ENCODE peak calls at places on chromosome 12, in eight cellular contexts. E, P, M, N, K, I, R and V are unnamed samples.
A peak's percentile ranks its signal among the peaks of the same experiment; 100 is the strongest.

GRCh38 chr12:29516431-29516875 is 19.0 kb upstream of the OVCH1 start:
- DNase-seq in N (no peak), M (no peak), P (no peak), E (no peak), R (no peak), I (no peak), K (no peak), V (no peak)

GRCh38 chr12:112439769-112440168 is 21.0 kb downstream of the PTPN11 start:
- DNase-seq in R (no peak), K (no peak), M (no peak), I (no peak), E (no peak), N (no peak), P (no peak), V (no peak)

GRCh38 chr12:47743311-47743860 is 15.3 kb downstream of the RAPGEF3 start:
- DNase-seq in M (no peak), E (no peak), N (no peak), K (no peak), R (no peak), I (no peak), P (no peak), V (no peak)

GRCh38 chr12:7869137-7869536 is 3.6 kb downstream of the SLC2A14 start:
- DNase-seq in P (no peak), M (no peak), I (no peak), N (no peak), E (no peak), R (no peak), K (no peak), V (no peak)

GRCh38 chr12:69900720-69901131 is 75.7 kb downstream of the MYRFL start:
- DNase-seq in K (peak; percentile 45), M (peak; percentile 81), N (peak; percentile 58), R (no peak), E (peak; percentile 79), P (peak; percentile 51), I (peak; percentile 71), V (no peak)

GRCh38 chr12:106248177-106248848 is 493 bp upstream of the CKAP4 start:
- DNase-seq in I (peak; percentile 53), K (no peak), M (peak; percentile 79), N (peak; percentile 45), P (no peak), R (no peak), E (peak; percentile 58), V (no peak)

GRCh38 chr12:182381-182883 is 31.5 kb downstream of the SLC6A12 start:
- DNase-seq in R (peak; percentile 53), I (no peak), N (no peak), K (no peak), M (no peak), E (no peak), P (no peak), V (no peak)

GRCh38 chr12:43337571-43338497 is 214.2 kb downstream of the ADAMTS20 start:
- DNase-seq in I (no peak), N (no peak), K (no peak), P (no peak), R (no peak), E (no peak), M (no peak), V (no peak)

GRCh38 chr12:41368006-41368405 is 179.9 kb downstream of the PDZRN4 start:
- DNase-seq in N (no peak), R (no peak), E (no peak), P (no peak), I (no peak), K (peak; percentile 7), M (no peak), V (no peak)

GRCh38 chr12:114638790-114639435 is 45.1 kb downstream of the TBX3 start:
- DNase-seq in N (no peak), K (no peak), M (no peak), E (no peak), I (peak; percentile 50), P (no peak), R (no peak), V (no peak)

GRCh38 chr12:29316772-29317171 is 64.2 kb downstream of the ERGIC2 start:
- DNase-seq in N (no peak), M (no peak), P (no peak), I (no peak), R (no peak), K (no peak), E (no peak), V (no peak)

GRCh38 chr12:31749024-31749704 is 20.3 kb upstream of the AMN1 start:
- DNase-seq in I (peak; percentile 95), P (peak; percentile 68), K (peak; percentile 99), E (peak; percentile 88), N (peak; percentile 46), M (peak; percentile 67), R (no peak), V (peak; percentile 19)
- H3K4me1 ChIP-seq in I (peaks cover 18% of the 10 kb centered on the region), P (peaks cover 30% of the 10 kb centered on the region), K (peaks cover 79% of the 10 kb centered on the region), E (no peaks in the 10 kb centered on the region), N (no peaks in the 10 kb centered on the region), M (no peaks in the 10 kb centered on the region), R (peaks cover 83% of the 10 kb centered on the region), V (peaks cover 6% of the 10 kb centered on the region)

GRCh38 chr12:132639996-132640520 is 21.5 kb downstream of the P2RX2 start:
- DNase-seq in R (no peak), M (no peak), K (no peak), P (no peak), E (no peak), I (no peak), N (no peak), V (no peak)
- H3K36me3 ChIP-seq in R (no peaks in the 10 kb centered on the region), M (peaks cover 50% of the 10 kb centered on the region), K (peaks cover 36% of the 10 kb centered on the region), P (peaks cover 53% of the 10 kb centered on the region), E (peaks cover 15% of the 10 kb centered on the region), I (peaks cover 7% of the 10 kb centered on the region), N (no peaks in the 10 kb centered on the region), V (peaks cover 53% of the 10 kb centered on the region)

GRCh38 chr12:120844297-120844696 is 59.9 kb downstream of the SPPL3 start:
- DNase-seq in R (no peak), M (no peak), P (no peak), K (no peak), I (no peak), N (no peak), E (no peak), V (no peak)
- H3K4me1 ChIP-seq in R (peaks cover 46% of the 10 kb centered on the region), M (no peaks in the 10 kb centered on the region), P (peaks cover 6% of the 10 kb centered on the region), K (peaks cover 16% of the 10 kb centered on the region), I (no peaks in the 10 kb centered on the region), N (peaks cover 48% of the 10 kb centered on the region), E (peaks cover 14% of the 10 kb centered on the region), V (no peaks in the 10 kb centered on the region)

GRCh38 chr12:52073531-52073950 is 3.8 kb downstream of the ATG101 start:
- DNase-seq in N (no peak), M (no peak), R (no peak), P (no peak), I (no peak), E (no peak), K (no peak), V (no peak)
- H3K36me3 ChIP-seq in N (no peaks in the 10 kb centered on the region), M (peaks cover 50% of the 10 kb centered on the region), R (no peaks in the 10 kb centered on the region), P (peaks cover 49% of the 10 kb centered on the region), I (peaks cover 5% of the 10 kb centered on the region), E (peaks cover 20% of the 10 kb centered on the region), K (peaks cover 44% of the 10 kb centered on the region), V (peaks cover 48% of the 10 kb centered on the region)